ENCODE peak calls at places on chromosome 20, in four cellular contexts. H, P, W and R are unnamed samples.
A peak's percentile ranks its signal among the peaks of the same experiment; 100 is the strongest.

GRCh38 chr20:32285621-32286334 is 8.3 kb downstream of the KIF3B start:
- DNase-seq in H (no peak), P (peak; percentile 68), W (peak; percentile 84), R (no peak)

GRCh38 chr20:4384961-4385360 is 336.7 kb upstream of the PRND start:
- DNase-seq in H (no peak), P (no peak), W (no peak), R (no peak)

GRCh38 chr20:44017905-44018683 is 103.4 kb downstream of the TOX2 start:
- DNase-seq in H (no peak), P (no peak), W (no peak), R (peak; percentile 68)

GRCh38 chr20:60085551-60086132 is 127.4 kb downstream of the CDH26 start:
- DNase-seq in H (no peak), P (peak; percentile 15), W (no peak), R (no peak)

GRCh38 chr20:24795444-24795843 is 153.6 kb upstream of the CST7 start:
- DNase-seq in H (no peak), P (no peak), W (no peak), R (no peak)

GRCh38 chr20:13142143-13142542 is 78.9 kb upstream of the ISM1 start:
- DNase-seq in H (peak; percentile 35), P (no peak), W (no peak), R (no peak)

GRCh38 chr20:44097521-44098255 is 89.3 kb downstream of the JPH2 start:
- DNase-seq in H (peak; percentile 31), P (no peak), W (no peak), R (no peak)

GRCh38 chr20:47464380-47465101 is 37.1 kb upstream of the NCOA3 start:
- DNase-seq in H (peak; percentile 100), P (no peak), W (no peak), R (peak; percentile 31)

GRCh38 chr20:44897133-44897532 is 11.6 kb downstream of the YWHAB start:
- DNase-seq in H (no peak), P (no peak), W (no peak), R (no peak)

GRCh38 chr20:4837760-4838159 is 116.1 kb downstream of the PRND start:
- DNase-seq in H (no peak), P (no peak), W (no peak), R (no peak)

GRCh38 chr20:32908334-32909292 is 49.9 kb downstream of the EFCAB8 start:
- DNase-seq in H (no peak), P (no peak), W (no peak), R (no peak)

GRCh38 chr20:57251344-57251743 is 15.1 kb downstream of the BMP7 start:
- DNase-seq in H (no peak), P (peak; percentile 57), W (no peak), R (no peak)

GRCh38 chr20:41123636-41124035 is 13.7 kb upstream of the PLCG1 start:
- DNase-seq in H (no peak), P (no peak), W (no peak), R (no peak)

GRCh38 chr20:45981261-45981660 is 9.3 kb upstream of the ZNF335 start:
- DNase-seq in H (no peak), P (no peak), W (no peak), R (no peak)

GRCh38 chr20:43917380-43917779 is 2.7 kb downstream of the TOX2 start:
- DNase-seq in H (no peak), P (no peak), W (no peak), R (no peak)

GRCh38 chr20:25867776-25868649 is 171.4 kb upstream of the ZNF337 start:
- DNase-seq in H (no peak), P (peak; percentile 17), W (no peak), R (no peak)

GRCh38 chr20:8094845-8095244 is 37.2 kb upstream of the PLCB1 start:
- DNase-seq in H (peak; percentile 61), P (no peak), W (no peak), R (no peak)

GRCh38 chr20:24382775-24383174 is 86.7 kb upstream of the SYNDIG1 start:
- DNase-seq in H (no peak), P (no peak), W (no peak), R (no peak)

GRCh38 chr20:41232971-41233926 is 84.3 kb downstream of the ZHX3 start:
- DNase-seq in H (no peak), P (no peak), W (no peak), R (no peak)

GRCh38 chr20:57782631-57783041 is 72.8 kb upstream of the PMEPA1 start:
- DNase-seq in H (no peak), P (no peak), W (no peak), R (no peak)

GRCh38 chr20:20070871-20071726 is 18.8 kb downstream of the CFAP61 start:
- DNase-seq in H (peak; percentile 33), P (peak; percentile 24), W (no peak), R (no peak)

GRCh38 chr20:40667503-40667902 is 21.5 kb downstream of the MAFB start:
- DNase-seq in H (no peak), P (no peak), W (no peak), R (no peak)

GRCh38 chr20:44643596-44644383 is 7.7 kb downstream of the ADA start:
- DNase-seq in H (peak; percentile 47), P (no peak), W (no peak), R (no peak)

GRCh38 chr20:56451056-56451765 is 17.2 kb upstream of the RTF2 start:
- DNase-seq in H (no peak), P (no peak), W (no peak), R (no peak)

GRCh38 chr20:38109657-38110524 is 55.2 kb downstream of the TGM2 start:
- DNase-seq in H (peak; percentile 99), P (no peak), W (no peak), R (peak; percentile 27)

GRCh38 chr20:58179432-58180099 is 48.9 kb downstream of the ANKRD60 start:
- DNase-seq in H (peak; percentile 21), P (peak; percentile 80), W (no peak), R (peak; percentile 84)

GRCh38 chr20:41177636-41178035 is 40.3 kb downstream of the PLCG1 start:
- DNase-seq in H (no peak), P (no peak), W (no peak), R (no peak)

GRCh38 chr20:17835941-17836861 is 132.4 kb downstream of the SNX5 start:
- DNase-seq in H (no peak), P (no peak), W (no peak), R (no peak)

GRCh38 chr20:17837179-17837578 is 131.4 kb downstream of the SNX5 start:
- DNase-seq in H (no peak), P (no peak), W (no peak), R (no peak)

GRCh38 chr20:17834804-17835203 is 133.8 kb downstream of the SNX5 start:
- DNase-seq in H (no peak), P (no peak), W (no peak), R (no peak)

GRCh38 chr20:17833036-17833674 is 133.4 kb downstream of the BANF2 start:
- DNase-seq in H (no peak), P (no peak), W (no peak), R (no peak)

GRCh38 chr20:17835240-17835940 is 133.2 kb downstream of the SNX5 start:
- DNase-seq in H (no peak), P (no peak), W (no peak), R (no peak)
- TF ChIP-seq FOXK2 in H (no peak), P (no peak), W (no peak), R (no peak)

GRCh38 chr20:16104783-16105182 is 468.5 kb downstream of the KIF16B start:
- DNase-seq in H (no peak), P (no peak), W (no peak), R (no peak)
- TF ChIP-seq FOXK2 in H (no peak), P (no peak), W (no peak), R (no peak)

DNA sequence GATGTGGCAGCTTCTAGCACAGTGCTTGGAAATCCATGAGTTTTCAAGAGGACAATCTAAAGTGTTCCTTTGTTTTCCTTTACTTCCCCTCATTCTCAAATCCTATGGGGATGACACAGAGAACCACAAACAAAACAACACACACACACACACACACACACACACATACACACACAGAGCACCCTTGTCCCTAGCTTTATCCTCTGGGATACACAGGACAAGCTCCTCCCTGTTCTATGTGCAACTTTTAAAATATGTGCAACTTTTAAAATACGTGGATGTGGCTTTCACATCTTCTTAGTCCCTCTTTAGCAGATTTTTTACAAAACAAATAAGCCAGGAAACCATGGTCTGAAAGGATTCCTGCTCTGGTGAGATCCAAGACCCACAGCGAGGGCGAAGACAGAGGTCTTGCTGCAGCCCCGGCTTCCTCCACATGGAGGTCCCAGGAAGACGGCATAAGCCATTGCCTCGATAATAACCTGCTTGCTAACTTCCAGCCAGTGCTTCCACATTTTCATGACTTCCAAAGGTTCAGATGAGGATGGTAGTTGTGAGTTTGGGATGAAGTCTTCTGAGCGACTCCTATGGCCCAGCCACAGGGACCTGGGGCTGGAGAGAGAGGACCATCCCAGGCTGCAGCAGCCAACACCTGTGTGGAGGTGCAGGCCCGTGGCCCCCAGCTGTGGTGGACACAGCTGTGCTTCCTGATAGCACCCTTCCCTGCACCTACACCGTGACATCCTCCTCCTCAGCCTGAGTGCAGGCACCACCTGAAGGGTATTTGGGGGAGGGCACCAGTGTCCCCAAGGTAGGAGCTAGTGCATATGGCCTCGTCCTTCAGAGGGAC is 62.8 kb upstream of the CD93 start:
- DNase-seq in H (no peak), P (no peak), W (no peak), R (no peak)
- TF ChIP-seq FOXK2 in H (no peak), P (no peak), W (no peak), R (no peak)

GRCh38 chr20:51373713-51374481 is 168.6 kb downstream of the NFATC2 start:
- DNase-seq in H (no peak), P (peak; percentile 79), W (no peak), R (no peak)
- TF ChIP-seq FOXK2 in H (no peak), P (no peak), W (no peak), R (no peak)

GRCh38 chr20:63536241-63536977 is 767 bp downstream of the PTK6 start:
- DNase-seq in H (no peak), P (no peak), W (no peak), R (no peak)
- TF ChIP-seq FOXK2 in H (no peak), P (no peak), W (no peak), R (no peak)

GRCh38 chr20:49397525-49397924 is 84.9 kb downstream of the KCNB1 start:
- DNase-seq in H (no peak), P (peak; percentile 30), W (no peak), R (no peak)
- TF ChIP-seq FOXK2 in H (no peak), P (no peak), W (no peak), R (no peak)

GRCh38 chr20:14879020-14879697 is 541.7 kb upstream of the FLRT3 start:
- DNase-seq in H (peak; percentile 83), P (no peak), W (no peak), R (no peak)
- TF ChIP-seq FOXK2 in H (no peak), P (no peak), W (no peak), R (no peak)

DNA sequence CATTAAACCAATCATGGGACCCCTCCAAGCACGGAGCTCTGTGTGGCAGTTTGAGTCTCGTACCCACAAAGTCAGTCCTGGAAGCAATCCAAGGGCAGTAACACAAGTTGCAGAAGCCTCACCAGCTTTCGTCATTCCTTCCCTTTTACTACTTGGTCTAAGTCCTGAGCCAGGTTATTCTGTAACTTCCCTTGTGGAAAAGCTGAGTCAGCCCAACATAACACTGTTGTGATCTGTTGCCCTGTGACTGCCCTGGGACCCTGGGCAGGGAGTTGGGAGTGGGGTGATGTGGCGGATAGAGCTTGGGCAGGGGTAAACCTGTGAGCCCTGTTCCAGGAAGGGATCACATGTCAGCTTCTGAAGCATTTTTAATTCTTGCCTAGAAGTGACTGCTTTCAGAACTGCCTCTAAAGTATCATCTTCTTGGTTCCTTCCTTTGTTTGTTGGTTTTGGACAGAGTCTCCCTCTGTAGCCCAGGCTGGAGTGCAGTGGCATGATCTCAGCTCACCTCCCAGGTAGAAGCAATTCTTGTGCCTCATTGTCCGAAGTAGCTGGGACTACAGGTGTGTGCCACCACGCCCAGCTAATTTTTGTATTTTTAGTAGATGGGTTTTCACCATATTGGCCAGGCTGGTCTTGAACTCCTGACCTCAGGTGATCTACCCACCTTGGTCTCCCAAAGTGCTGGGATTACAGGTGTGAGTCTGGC is 183.7 kb upstream of the JAG1 start:
- DNase-seq in H (peak; percentile 58), P (no peak), W (no peak), R (no peak)
- TF ChIP-seq FOXK2 in H (no peak), P (no peak), W (no peak), R (no peak)